ENCODE peak calls at places on chromosomes 3 and 15, in ten cellular contexts. One of them, this sample, is unnamed.

GRCh38 chr15:58015565-58015964 is 49.9 kb downstream of the ALDH1A2 start:
- DNase-seq in astrocyte of the spinal cord: peak; percentile 56
- DNase-seq in nephron progenitor cell: no peak
- DNase-seq in retinal pigment epithelial cell: no peak
- DNase-seq in tibial artery: no peak
- DNase-seq in mammary epithelial cell: peak; percentile 59
- DNase-seq in epithelial cell of esophagus: peak; percentile 69
- DNase-seq in activated CD8-positive, alpha-beta T cell treated with anti-CD3 and anti-CD28 coated beads for 36 hours: no peak
- DNase-seq in lung: no peak
- DNase-seq in CD4-positive, alpha-beta T cell: no peak
- DNase-seq in this sample: no peak

GRCh38 chr15:70555713-70556112 is 207.6 kb downstream of the UACA start:
- DNase-seq in retinal pigment epithelial cell: no peak
- DNase-seq in astrocyte of the spinal cord: no peak
- DNase-seq in tibial artery: no peak
- DNase-seq in activated CD8-positive, alpha-beta T cell treated with anti-CD3 and anti-CD28 coated beads for 36 hours: peak; percentile 66
- DNase-seq in CD4-positive, alpha-beta T cell: no peak
- DNase-seq in nephron progenitor cell: no peak
- DNase-seq in lung: no peak
- DNase-seq in mammary epithelial cell: no peak
- DNase-seq in epithelial cell of esophagus: no peak
- DNase-seq in this sample: no peak

GRCh38 chr3:148146947-148147346 is 550.8 kb upstream of the AGTR1 start:
- DNase-seq in nephron progenitor cell: no peak
- DNase-seq in CD4-positive, alpha-beta T cell: no peak
- DNase-seq in epithelial cell of esophagus: peak; percentile 80
- DNase-seq in lung: no peak
- DNase-seq in astrocyte of the spinal cord: peak; percentile 81
- DNase-seq in activated CD8-positive, alpha-beta T cell treated with anti-CD3 and anti-CD28 coated beads for 36 hours: no peak
- DNase-seq in retinal pigment epithelial cell: no peak
- DNase-seq in tibial artery: no peak
- DNase-seq in mammary epithelial cell: peak; percentile 24
- DNase-seq in this sample: no peak

GRCh38 chr3:50194903-50195500 is 3.6 kb downstream of the GNAT1 start:
- DNase-seq in mammary epithelial cell: no peak
- DNase-seq in lung: no peak
- DNase-seq in activated CD8-positive, alpha-beta T cell treated with anti-CD3 and anti-CD28 coated beads for 36 hours: peak; percentile 62
- DNase-seq in CD4-positive, alpha-beta T cell: peak; percentile 57
- DNase-seq in astrocyte of the spinal cord: no peak
- DNase-seq in tibial artery: no peak
- DNase-seq in nephron progenitor cell: no peak
- DNase-seq in retinal pigment epithelial cell: no peak
- DNase-seq in epithelial cell of esophagus: no peak
- DNase-seq in this sample: peak; percentile 73

GRCh38 chr3:114863848-114864247 is 283.2 kb downstream of the ZBTB20 start:
- DNase-seq in nephron progenitor cell: no peak
- DNase-seq in tibial artery: no peak
- DNase-seq in activated CD8-positive, alpha-beta T cell treated with anti-CD3 and anti-CD28 coated beads for 36 hours: no peak
- DNase-seq in epithelial cell of esophagus: no peak
- DNase-seq in retinal pigment epithelial cell: no peak
- DNase-seq in astrocyte of the spinal cord: no peak
- DNase-seq in CD4-positive, alpha-beta T cell: no peak
- DNase-seq in mammary epithelial cell: no peak
- DNase-seq in lung: no peak
- DNase-seq in this sample: peak; percentile 9

GRCh38 chr3:151171145-151171544 is 31.9 kb downstream of the GPR171 start:
- DNase-seq in epithelial cell of esophagus: no peak
- DNase-seq in activated CD8-positive, alpha-beta T cell treated with anti-CD3 and anti-CD28 coated beads for 36 hours: peak; percentile 73
- DNase-seq in astrocyte of the spinal cord: peak; percentile 14
- DNase-seq in tibial artery: peak; percentile 49
- DNase-seq in lung: no peak
- DNase-seq in mammary epithelial cell: no peak
- DNase-seq in CD4-positive, alpha-beta T cell: no peak
- DNase-seq in retinal pigment epithelial cell: no peak
- DNase-seq in nephron progenitor cell: no peak
- DNase-seq in this sample: peak; percentile 11

GRCh38 chr15:74307827-74308642 is 59.4 kb downstream of the CYP11A1 start:
- DNase-seq in tibial artery: peak; percentile 34
- DNase-seq in epithelial cell of esophagus: peak; percentile 71
- DNase-seq in mammary epithelial cell: peak; percentile 58
- DNase-seq in nephron progenitor cell: peak; percentile 55
- DNase-seq in activated CD8-positive, alpha-beta T cell treated with anti-CD3 and anti-CD28 coated beads for 36 hours: peak; percentile 68
- DNase-seq in retinal pigment epithelial cell: peak; percentile 20
- DNase-seq in CD4-positive, alpha-beta T cell: no peak
- DNase-seq in astrocyte of the spinal cord: peak; percentile 66
- DNase-seq in lung: peak; percentile 40
- DNase-seq in this sample: peak; percentile 84

GRCh38 chr15:74763416-74763815 is 14.8 kb downstream of the CYP1A2 start:
- DNase-seq in activated CD8-positive, alpha-beta T cell treated with anti-CD3 and anti-CD28 coated beads for 36 hours: no peak
- DNase-seq in astrocyte of the spinal cord: no peak
- DNase-seq in retinal pigment epithelial cell: no peak
- DNase-seq in CD4-positive, alpha-beta T cell: no peak
- DNase-seq in nephron progenitor cell: no peak
- DNase-seq in lung: no peak
- DNase-seq in tibial artery: no peak
- DNase-seq in mammary epithelial cell: peak; percentile 35
- DNase-seq in epithelial cell of esophagus: peak; percentile 88
- DNase-seq in this sample: no peak

GRCh38 chr3:197181751-197182150 is 116.7 kb downstream of the DLG1 start:
- DNase-seq in nephron progenitor cell: no peak
- DNase-seq in CD4-positive, alpha-beta T cell: no peak
- DNase-seq in activated CD8-positive, alpha-beta T cell treated with anti-CD3 and anti-CD28 coated beads for 36 hours: no peak
- DNase-seq in tibial artery: peak; percentile 25
- DNase-seq in mammary epithelial cell: no peak
- DNase-seq in astrocyte of the spinal cord: peak; percentile 36
- DNase-seq in epithelial cell of esophagus: peak; percentile 25
- DNase-seq in lung: peak; percentile 38
- DNase-seq in retinal pigment epithelial cell: peak; percentile 41
- DNase-seq in this sample: no peak

GRCh38 chr15:100565591-100565990 is 36.4 kb downstream of the LINS1 start:
- DNase-seq in nephron progenitor cell: no peak
- DNase-seq in activated CD8-positive, alpha-beta T cell treated with anti-CD3 and anti-CD28 coated beads for 36 hours: no peak
- DNase-seq in CD4-positive, alpha-beta T cell: no peak
- DNase-seq in lung: no peak
- DNase-seq in epithelial cell of esophagus: peak; percentile 96
- DNase-seq in retinal pigment epithelial cell: no peak
- DNase-seq in mammary epithelial cell: peak; percentile 64
- DNase-seq in tibial artery: no peak
- DNase-seq in astrocyte of the spinal cord: no peak
- DNase-seq in this sample: no peak

DNA sequence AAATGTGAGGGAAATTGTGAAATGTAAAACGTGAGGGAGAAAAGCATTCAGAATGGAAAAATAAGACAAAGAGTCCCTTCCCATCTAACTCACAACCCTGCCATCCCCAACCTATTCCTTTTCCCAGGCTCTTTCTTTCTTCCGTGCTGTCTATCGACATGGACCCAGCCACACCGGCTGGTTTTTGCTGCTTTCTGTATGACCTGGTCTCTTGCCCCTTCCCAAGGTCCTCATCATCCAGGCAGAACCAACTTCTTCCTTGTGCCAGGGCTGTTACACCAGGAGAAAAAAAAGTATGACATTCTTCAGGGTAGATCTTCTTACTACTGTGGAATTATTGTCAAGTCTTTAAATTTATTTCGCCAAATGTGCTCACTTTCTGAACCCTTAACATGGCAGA is 6.8 kb downstream of the CAPN3 start:
- DNase-seq in lung: no peak
- DNase-seq in mammary epithelial cell: no peak
- DNase-seq in activated CD8-positive, alpha-beta T cell treated with anti-CD3 and anti-CD28 coated beads for 36 hours: no peak
- DNase-seq in astrocyte of the spinal cord: no peak
- DNase-seq in epithelial cell of esophagus: no peak
- DNase-seq in tibial artery: no peak
- DNase-seq in nephron progenitor cell: no peak
- DNase-seq in retinal pigment epithelial cell: no peak
- DNase-seq in CD4-positive, alpha-beta T cell: no peak
- DNase-seq in this sample: no peak
- TF ChIP-seq CTCF in lung: no peak
- TF ChIP-seq CTCF in mammary epithelial cell: no peak
- TF ChIP-seq CTCF in activated CD8-positive, alpha-beta T cell treated with anti-CD3 and anti-CD28 coated beads for 36 hours: no peak
- TF ChIP-seq CTCF in astrocyte of the spinal cord: no peak
- TF ChIP-seq CTCF in epithelial cell of esophagus: no peak
- TF ChIP-seq CTCF in tibial artery: no peak
- TF ChIP-seq CTCF in nephron progenitor cell: no peak
- TF ChIP-seq CTCF in retinal pigment epithelial cell: no peak
- TF ChIP-seq CTCF in CD4-positive, alpha-beta T cell: no peak
- TF ChIP-seq CTCF in this sample: no peak

GRCh38 chr3:169344465-169344864 is 319.0 kb downstream of the MECOM start:
- DNase-seq in CD4-positive, alpha-beta T cell: no peak
- DNase-seq in epithelial cell of esophagus: peak; percentile 63
- DNase-seq in mammary epithelial cell: peak; percentile 71
- DNase-seq in lung: no peak
- DNase-seq in retinal pigment epithelial cell: no peak
- DNase-seq in tibial artery: no peak
- DNase-seq in nephron progenitor cell: no peak
- DNase-seq in astrocyte of the spinal cord: peak; percentile 16
- DNase-seq in activated CD8-positive, alpha-beta T cell treated with anti-CD3 and anti-CD28 coated beads for 36 hours: no peak
- DNase-seq in this sample: no peak

GRCh38 chr3:169340055-169340454 is 323.5 kb downstream of the MECOM start:
- DNase-seq in epithelial cell of esophagus: no peak
- DNase-seq in astrocyte of the spinal cord: no peak
- DNase-seq in lung: no peak
- DNase-seq in CD4-positive, alpha-beta T cell: no peak
- DNase-seq in retinal pigment epithelial cell: no peak
- DNase-seq in mammary epithelial cell: no peak
- DNase-seq in tibial artery: no peak
- DNase-seq in activated CD8-positive, alpha-beta T cell treated with anti-CD3 and anti-CD28 coated beads for 36 hours: no peak
- DNase-seq in nephron progenitor cell: no peak
- DNase-seq in this sample: no peak

GRCh38 chr3:169345662-169346331 is 317.7 kb downstream of the MECOM start:
- DNase-seq in epithelial cell of esophagus: peak; percentile 51
- DNase-seq in mammary epithelial cell: peak; percentile 71
- DNase-seq in lung: no peak
- DNase-seq in nephron progenitor cell: no peak
- DNase-seq in retinal pigment epithelial cell: no peak
- DNase-seq in CD4-positive, alpha-beta T cell: no peak
- DNase-seq in tibial artery: no peak
- DNase-seq in activated CD8-positive, alpha-beta T cell treated with anti-CD3 and anti-CD28 coated beads for 36 hours: no peak
- DNase-seq in astrocyte of the spinal cord: no peak
- DNase-seq in this sample: no peak

GRCh38 chr3:169339386-169339785 is 324.1 kb downstream of the MECOM start:
- DNase-seq in epithelial cell of esophagus: no peak
- DNase-seq in activated CD8-positive, alpha-beta T cell treated with anti-CD3 and anti-CD28 coated beads for 36 hours: no peak
- DNase-seq in retinal pigment epithelial cell: no peak
- DNase-seq in CD4-positive, alpha-beta T cell: no peak
- DNase-seq in mammary epithelial cell: no peak
- DNase-seq in nephron progenitor cell: no peak
- DNase-seq in tibial artery: no peak
- DNase-seq in astrocyte of the spinal cord: no peak
- DNase-seq in lung: no peak
- DNase-seq in this sample: no peak

DNA sequence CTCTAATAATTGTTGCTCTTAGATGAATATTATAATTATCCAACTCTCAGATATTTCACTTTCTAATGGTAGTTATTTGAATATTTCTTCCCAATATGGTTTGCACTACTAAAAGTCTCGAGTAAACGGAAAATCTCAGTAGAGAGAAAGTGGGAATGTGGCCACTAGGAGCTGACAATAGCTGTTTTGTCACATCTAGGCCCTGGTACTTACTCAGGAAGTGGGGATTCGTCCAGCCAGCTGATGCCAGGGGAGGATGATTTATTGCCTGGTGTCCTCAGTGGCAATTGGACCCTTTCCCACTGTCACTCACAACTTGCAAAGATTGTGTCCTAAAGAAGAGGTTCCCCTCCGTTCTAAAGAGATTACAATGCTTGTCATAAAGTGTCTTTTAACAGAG is 320.9 kb downstream of the MECOM start:
- DNase-seq in tibial artery: no peak
- DNase-seq in retinal pigment epithelial cell: no peak
- DNase-seq in astrocyte of the spinal cord: no peak
- DNase-seq in CD4-positive, alpha-beta T cell: no peak
- DNase-seq in activated CD8-positive, alpha-beta T cell treated with anti-CD3 and anti-CD28 coated beads for 36 hours: no peak
- DNase-seq in nephron progenitor cell: no peak
- DNase-seq in lung: no peak
- DNase-seq in epithelial cell of esophagus: no peak
- DNase-seq in mammary epithelial cell: no peak
- DNase-seq in this sample: no peak
- TF ChIP-seq CTCF in tibial artery: no peak
- TF ChIP-seq CTCF in retinal pigment epithelial cell: no peak
- TF ChIP-seq CTCF in astrocyte of the spinal cord: no peak
- TF ChIP-seq CTCF in CD4-positive, alpha-beta T cell: no peak
- TF ChIP-seq CTCF in activated CD8-positive, alpha-beta T cell treated with anti-CD3 and anti-CD28 coated beads for 36 hours: no peak
- TF ChIP-seq CTCF in nephron progenitor cell: peak; percentile 8
- TF ChIP-seq CTCF in lung: no peak
- TF ChIP-seq CTCF in epithelial cell of esophagus: no peak
- TF ChIP-seq CTCF in mammary epithelial cell: no peak
- TF ChIP-seq CTCF in this sample: no peak

GRCh38 chr3:188553569-188553968 is 399.6 kb downstream of the LPP start:
- DNase-seq in mammary epithelial cell: no peak
- DNase-seq in astrocyte of the spinal cord: no peak
- DNase-seq in nephron progenitor cell: no peak
- DNase-seq in retinal pigment epithelial cell: no peak
- DNase-seq in activated CD8-positive, alpha-beta T cell treated with anti-CD3 and anti-CD28 coated beads for 36 hours: peak; percentile 44
- DNase-seq in tibial artery: no peak
- DNase-seq in CD4-positive, alpha-beta T cell: no peak
- DNase-seq in epithelial cell of esophagus: peak; percentile 10
- DNase-seq in lung: no peak
- DNase-seq in this sample: no peak
- TF ChIP-seq CTCF in mammary epithelial cell: no peak
- TF ChIP-seq CTCF in astrocyte of the spinal cord: no peak
- TF ChIP-seq CTCF in nephron progenitor cell: no peak
- TF ChIP-seq CTCF in retinal pigment epithelial cell: no peak
- TF ChIP-seq CTCF in activated CD8-positive, alpha-beta T cell treated with anti-CD3 and anti-CD28 coated beads for 36 hours: no peak
- TF ChIP-seq CTCF in tibial artery: no peak
- TF ChIP-seq CTCF in CD4-positive, alpha-beta T cell: no peak
- TF ChIP-seq CTCF in epithelial cell of esophagus: no peak
- TF ChIP-seq CTCF in lung: no peak
- TF ChIP-seq CTCF in this sample: no peak

GRCh38 chr3:40720863-40721262 is 196.1 kb downstream of the ZNF621 start:
- DNase-seq in mammary epithelial cell: no peak
- DNase-seq in CD4-positive, alpha-beta T cell: no peak
- DNase-seq in astrocyte of the spinal cord: no peak
- DNase-seq in retinal pigment epithelial cell: no peak
- DNase-seq in activated CD8-positive, alpha-beta T cell treated with anti-CD3 and anti-CD28 coated beads for 36 hours: no peak
- DNase-seq in tibial artery: no peak
- DNase-seq in lung: no peak
- DNase-seq in nephron progenitor cell: no peak
- DNase-seq in epithelial cell of esophagus: no peak
- DNase-seq in this sample: no peak

GRCh38 chr3:40718209-40718608 is 193.4 kb downstream of the ZNF621 start:
- DNase-seq in astrocyte of the spinal cord: no peak
- DNase-seq in lung: no peak
- DNase-seq in activated CD8-positive, alpha-beta T cell treated with anti-CD3 and anti-CD28 coated beads for 36 hours: no peak
- DNase-seq in nephron progenitor cell: no peak
- DNase-seq in tibial artery: no peak
- DNase-seq in retinal pigment epithelial cell: no peak
- DNase-seq in mammary epithelial cell: peak; percentile 67
- DNase-seq in epithelial cell of esophagus: peak; percentile 85
- DNase-seq in CD4-positive, alpha-beta T cell: no peak
- DNase-seq in this sample: no peak

GRCh38 chr3:40720351-40720750 is 195.6 kb downstream of the ZNF621 start:
- DNase-seq in epithelial cell of esophagus: no peak
- DNase-seq in astrocyte of the spinal cord: no peak
- DNase-seq in lung: no peak
- DNase-seq in CD4-positive, alpha-beta T cell: no peak
- DNase-seq in retinal pigment epithelial cell: no peak
- DNase-seq in nephron progenitor cell: no peak
- DNase-seq in activated CD8-positive, alpha-beta T cell treated with anti-CD3 and anti-CD28 coated beads for 36 hours: no peak
- DNase-seq in tibial artery: no peak
- DNase-seq in mammary epithelial cell: no peak
- DNase-seq in this sample: no peak

GRCh38 chr3:40718681-40719080 is 193.9 kb downstream of the ZNF621 start:
- DNase-seq in CD4-positive, alpha-beta T cell: no peak
- DNase-seq in lung: no peak
- DNase-seq in retinal pigment epithelial cell: no peak
- DNase-seq in activated CD8-positive, alpha-beta T cell treated with anti-CD3 and anti-CD28 coated beads for 36 hours: no peak
- DNase-seq in astrocyte of the spinal cord: no peak
- DNase-seq in tibial artery: no peak
- DNase-seq in mammary epithelial cell: no peak
- DNase-seq in epithelial cell of esophagus: no peak
- DNase-seq in nephron progenitor cell: no peak
- DNase-seq in this sample: peak; percentile 64

GRCh38 chr3:40719660-40720287 is 195.0 kb downstream of the ZNF621 start:
- DNase-seq in epithelial cell of esophagus: peak; percentile 76
- DNase-seq in nephron progenitor cell: no peak
- DNase-seq in activated CD8-positive, alpha-beta T cell treated with anti-CD3 and anti-CD28 coated beads for 36 hours: no peak
- DNase-seq in retinal pigment epithelial cell: no peak
- DNase-seq in mammary epithelial cell: peak; percentile 55
- DNase-seq in CD4-positive, alpha-beta T cell: no peak
- DNase-seq in tibial artery: no peak
- DNase-seq in astrocyte of the spinal cord: no peak
- DNase-seq in lung: peak; percentile 37
- DNase-seq in this sample: no peak
- TF ChIP-seq CTCF in epithelial cell of esophagus: peak; percentile 57
- TF ChIP-seq CTCF in nephron progenitor cell: no peak
- TF ChIP-seq CTCF in activated CD8-positive, alpha-beta T cell treated with anti-CD3 and anti-CD28 coated beads for 36 hours: no peak
- TF ChIP-seq CTCF in retinal pigment epithelial cell: peak; percentile 6
- TF ChIP-seq CTCF in mammary epithelial cell: peak; percentile 75
- TF ChIP-seq CTCF in CD4-positive, alpha-beta T cell: no peak
- TF ChIP-seq CTCF in tibial artery: peak; percentile 12
- TF ChIP-seq CTCF in astrocyte of the spinal cord: peak; percentile 10
- TF ChIP-seq CTCF in lung: no peak
- TF ChIP-seq CTCF in this sample: no peak